ENCODE peak calls at places on chromosomes 7 and 10, in five cellular contexts. D, E, Y, N and Q are unnamed samples.

GRCh38 chr10:119403927-119404326 is 138.6 kb downstream of the RGS10 start:
- DNase-seq in D (no peak), N (no peak), E (no peak), Y (peak; percentile 42), Q (no peak)

GRCh38 chr7:68401313-68401712 is 1197.0 kb upstream of the AUTS2 start:
- DNase-seq in N (no peak), D (no peak), Y (no peak), E (no peak), Q (no peak)

GRCh38 chr10:853017-853416 is 78.5 kb downstream of the LARP4B start:
- DNase-seq in Y (no peak), E (no peak), N (no peak), D (no peak), Q (no peak)

GRCh38 chr10:84172435-84173356 is 905 bp upstream of the GPR15LG start:
- DNase-seq in E (peak; percentile 26), D (no peak), N (no peak), Y (no peak), Q (no peak)

GRCh38 chr7:18958627-18959026 is 158.8 kb downstream of the TWIST1 start:
- DNase-seq in Y (peak; percentile 63), E (no peak), N (no peak), D (peak; percentile 85), Q (no peak)

GRCh38 chr7:148697256-148697841 is 1.4 kb upstream of the CUL1 start:
- DNase-seq in N (no peak), Y (peak; percentile 50), D (peak; percentile 63), E (no peak), Q (no peak)

GRCh38 chr10:76397210-76397881 is 965.9 kb downstream of the LRMDA start:
- DNase-seq in Y (no peak), N (no peak), E (no peak), D (no peak), Q (peak; percentile 5)

GRCh38 chr10:43845121-43845520 is 196.4 kb upstream of the ZNF32 start:
- DNase-seq in Y (no peak), D (no peak), N (no peak), E (no peak), Q (no peak)

GRCh38 chr10:68756766-68757165 is 35.7 kb downstream of the CCAR1 start:
- DNase-seq in D (no peak), E (no peak), N (no peak), Y (no peak), Q (no peak)

GRCh38 chr10:68756246-68756645 is 35.2 kb downstream of the CCAR1 start:
- DNase-seq in E (peak; percentile 29), N (no peak), Y (no peak), D (no peak), Q (no peak)

DNA sequence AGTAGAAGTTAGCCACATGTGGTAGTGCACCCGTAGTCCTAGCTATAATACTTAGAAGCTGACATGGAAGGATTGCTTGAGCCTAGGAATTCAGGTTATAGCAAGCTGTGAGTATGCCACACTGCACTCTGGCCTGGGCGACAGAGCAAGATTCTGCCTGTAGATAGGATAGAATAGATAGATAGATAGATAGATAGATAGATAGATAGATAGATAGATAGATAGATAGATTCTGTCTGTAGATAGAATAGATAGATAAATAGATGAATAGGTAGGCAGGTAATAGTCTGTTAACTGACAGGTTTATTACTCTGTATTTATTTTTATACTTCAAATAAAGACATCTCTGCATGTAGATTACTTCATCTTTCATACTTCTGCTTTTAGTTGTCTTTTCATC is 31.7 kb downstream of the CCAR1 start:
- DNase-seq in Y (no peak), D (no peak), N (no peak), E (no peak), Q (no peak)
- H3K36me3 ChIP-seq in Y (peaks cover 42% of the 10 kb centered on the region), D (peaks cover 56% of the 10 kb centered on the region), N (peaks cover 39% of the 10 kb centered on the region), E (peaks cover 38% of the 10 kb centered on the region), Q (peaks cover 18% of the 10 kb centered on the region)

GRCh38 chr7:150357277-150357676 is 11.3 kb upstream of the REPIN1 start:
- DNase-seq in Y (peak; percentile 86), D (no peak), E (no peak), N (no peak), Q (no peak)

GRCh38 chr7:150358433-150358832 is 10.2 kb upstream of the REPIN1 start:
- DNase-seq in E (no peak), Y (no peak), N (no peak), D (no peak), Q (no peak)

GRCh38 chr7:150357771-150358427 is 10.7 kb upstream of the REPIN1 start:
- DNase-seq in Y (peak; percentile 80), E (no peak), N (no peak), D (no peak), Q (peak; percentile 57)

GRCh38 chr7:150355666-150356059 is 13.0 kb upstream of the REPIN1 start:
- DNase-seq in N (no peak), D (no peak), E (no peak), Y (no peak), Q (no peak)

GRCh38 chr7:150356265-150356897 is 12.2 kb upstream of the REPIN1 start:
- DNase-seq in Y (peak; percentile 71), N (peak; percentile 51), E (no peak), D (peak; percentile 33), Q (peak; percentile 69)
- H2AK5ac ChIP-seq in Y (no peak overlapping the region), N (no peak overlapping the region), E (no peak overlapping the region), D (no peak overlapping the region), Q (no peak overlapping the region)

GRCh38 chr7:90977056-90977455 is 287.2 kb upstream of the FZD1 start:
- DNase-seq in E (no peak), D (no peak), Y (no peak), N (no peak), Q (no peak)

GRCh38 chr7:90984692-90985091 is 279.5 kb upstream of the FZD1 start:
- DNase-seq in E (no peak), Y (no peak), D (no peak), N (no peak), Q (no peak)

GRCh38 chr7:90982228-90982627 is 282.0 kb upstream of the FZD1 start:
- DNase-seq in Y (no peak), N (no peak), D (no peak), E (no peak), Q (no peak)

DNA sequence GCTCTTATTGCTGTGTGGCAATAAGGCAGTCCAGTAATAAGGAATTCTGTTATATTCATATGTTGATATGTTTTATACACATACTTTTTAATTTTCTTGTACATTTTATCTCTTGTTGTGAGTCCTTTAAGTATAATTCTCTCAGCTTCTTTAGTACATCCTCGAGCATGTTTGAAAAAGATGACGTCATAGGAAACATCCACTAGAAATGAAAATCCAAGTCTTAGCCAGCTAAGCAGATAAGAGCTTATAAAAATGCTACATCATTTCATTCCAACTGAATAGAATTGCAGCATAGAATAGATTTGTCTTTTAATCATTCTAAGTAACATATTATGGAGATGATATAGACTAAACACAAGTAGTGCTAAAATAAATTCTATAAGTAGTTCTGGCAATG is 283.7 kb upstream of the FZD1 start:
- DNase-seq in E (no peak), D (peak; percentile 35), Y (peak; percentile 14), N (no peak), Q (no peak)
- H3K36me3 ChIP-seq in E (no peaks in the 10 kb centered on the region), D (no peaks in the 10 kb centered on the region), Y (no peaks in the 10 kb centered on the region), N (peaks cover 2% of the 10 kb centered on the region), Q (no peaks in the 10 kb centered on the region)

GRCh38 chr7:130491841-130492518 is at the start of gene MEST:
- DNase-seq in E (peak; percentile 59), D (peak; percentile 47), N (no peak), Y (peak; percentile 45), Q (no peak)
- H2AK5ac ChIP-seq in E (peak within 1 kb of the TSS; percentile 6), D (no peak within 1 kb of the TSS), N (peak within 1 kb of the TSS; percentile 90), Y (peak within 1 kb of the TSS; percentile 58), Q (no peak within 1 kb of the TSS)

DNA sequence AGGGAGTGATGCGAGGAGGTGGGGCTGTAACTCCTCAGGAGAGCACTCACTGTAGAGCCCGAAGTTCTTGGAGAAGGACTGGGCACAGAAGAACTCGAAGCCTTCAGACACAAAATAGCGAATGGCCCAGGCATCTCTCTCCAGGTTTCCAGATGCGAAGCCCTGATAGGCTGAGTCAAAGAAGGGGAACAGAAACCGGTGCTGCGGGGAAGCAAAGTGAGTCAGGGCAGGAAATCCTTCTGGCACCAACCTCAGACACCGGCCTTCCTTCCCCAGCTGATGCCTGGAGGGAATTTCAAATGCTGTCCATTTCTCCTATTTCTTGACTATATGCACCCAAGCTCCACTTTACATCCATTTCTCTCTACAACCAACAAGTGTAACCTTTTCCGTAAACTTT is 26.8 kb downstream of the GOT1 start:
- DNase-seq in E (no peak), Y (no peak), D (peak; percentile 6), N (no peak), Q (no peak)
- H3K36me3 ChIP-seq in E (peaks cover 2% of the 10 kb centered on the region), Y (peaks cover 44% of the 10 kb centered on the region), D (peaks cover 32% of the 10 kb centered on the region), N (peaks cover 17% of the 10 kb centered on the region), Q (peaks cover 8% of the 10 kb centered on the region)

GRCh38 chr7:2521952-2522591 is 2.5 kb downstream of the LFNG start:
- DNase-seq in D (no peak), Y (peak; percentile 52), E (no peak), N (no peak), Q (no peak)
- H2AK5ac ChIP-seq in D (no peak overlapping the region), Y (peak overlapping the region; percentile 37), E (no peak overlapping the region), N (peak overlapping the region; percentile 100), Q (no peak overlapping the region)

GRCh38 chr10:91824076-91824475 is 25.9 kb downstream of the TNKS2 start:
- DNase-seq in E (no peak), D (no peak), Y (no peak), N (no peak), Q (no peak)

GRCh38 chr10:91816986-91817385 is 18.8 kb downstream of the TNKS2 start:
- DNase-seq in D (no peak), Y (no peak), N (no peak), E (no peak), Q (no peak)

DNA sequence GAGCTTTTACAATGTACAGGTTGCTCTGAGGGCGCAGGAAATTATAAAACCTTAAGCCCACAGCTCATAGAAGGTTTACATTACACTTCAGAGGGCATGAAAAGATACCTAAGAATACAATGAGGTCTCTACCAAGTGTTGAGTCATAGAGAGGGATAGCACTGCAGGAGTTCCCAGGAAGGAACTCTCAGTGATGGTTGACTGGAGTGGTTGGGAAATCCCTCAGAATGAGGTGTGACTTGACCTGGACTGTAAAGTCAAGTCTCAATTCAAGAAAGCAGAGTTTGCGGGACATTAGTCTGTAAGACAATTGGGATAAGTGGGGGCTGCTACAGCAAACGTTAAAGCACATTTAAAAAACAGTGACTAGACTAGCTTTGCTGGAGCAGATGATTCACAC is 21.9 kb downstream of the TNKS2 start:
- DNase-seq in N (no peak), E (no peak), D (peak; percentile 54), Y (peak; percentile 14), Q (peak; percentile 80)
- H3K36me3 ChIP-seq in N (peaks cover 23% of the 10 kb centered on the region), E (peaks cover 9% of the 10 kb centered on the region), D (peaks cover 41% of the 10 kb centered on the region), Y (peaks cover 18% of the 10 kb centered on the region), Q (peaks cover 5% of the 10 kb centered on the region)